ENCODE peak calls at places on chromosomes 16 and 17, in six cellular contexts. D is fibroblast of lung, I is progenitor cell of endocrine pancreas, O is stomach, H is neural progenitor cell, F is endothelial cell. R is an unnamed sample.

GRCh38 chr17:63960430-63960829 is 12.3 kb downstream of the SCN4A start:
- DNase-seq in F (no peak), O (no peak), H (peak), I (no peak), D (no peak), R (no peak)

GRCh38 chr16:3755249-3755648 is 37.9 kb upstream of the TRAP1 start:
- DNase-seq in H (no peak), D (peak), I (no peak), O (no peak), F (no peak), R (no peak)

GRCh38 chr16:84633622-84634021 is 14.7 kb upstream of the KLHL36 start:
- DNase-seq in H (no peak), I (no peak), O (peak), F (no peak), D (no peak), R (no peak)

GRCh38 chr16:3515897-3516296 is 15.1 kb downstream of the CLUAP1 start:
- DNase-seq in H (no peak), O (no peak), F (no peak), I (no peak), D (no peak), R (no peak)

GRCh38 chr17:17523001-17523713 is 27.0 kb upstream of the RASD1 start:
- DNase-seq in I (no peak), D (no peak), H (peak), O (peak), F (peak), R (no peak)

GRCh38 chr17:56891751-56892150 is 22.1 kb downstream of the TRIM25 start:
- DNase-seq in F (peak), I (no peak), D (no peak), O (peak), H (peak), R (no peak)

GRCh38 chr16:82867425-82867824 is 240.7 kb downstream of the CDH13 start:
- DNase-seq in I (no peak), O (no peak), F (no peak), D (peak), H (no peak), R (no peak)

GRCh38 chr17:82914375-82914774 is 74.6 kb upstream of the ZNF750 start:
- DNase-seq in F (no peak), O (peak), D (no peak), I (no peak), H (no peak), R (no peak)

GRCh38 chr17:82912571-82913089 is 72.8 kb upstream of the ZNF750 start:
- DNase-seq in F (no peak), I (no peak), O (no peak), H (no peak), D (no peak), R (no peak)

GRCh38 chr16:56970934-56971767 is 9.4 kb downstream of the CETP start:
- DNase-seq in F (no peak), D (no peak), O (no peak), I (no peak), H (no peak), R (no peak)

GRCh38 chr16:68344252-68344651 is 33.4 kb downstream of the PRMT7 start:
- DNase-seq in I (no peak), F (no peak), H (no peak), O (no peak), D (no peak), R (no peak)

GRCh38 chr16:9670058-9670457 is 512.2 kb downstream of the GRIN2A start:
- DNase-seq in F (no peak), D (no peak), O (no peak), I (no peak), H (peak), R (no peak)

GRCh38 chr16:74480150-74481029 is 59.1 kb upstream of the CLEC18B start:
- DNase-seq in F (no peak), H (peak), D (peak), I (no peak), O (peak), R (peak)

GRCh38 chr17:67335245-67335835 is 31.0 kb downstream of the PSMD12 start:
- DNase-seq in H (no peak), O (no peak), I (no peak), F (no peak), D (peak), R (no peak)

GRCh38 chr17:42924891-42925290 is 24.3 kb downstream of the G6PC1 start:
- DNase-seq in O (no peak), D (no peak), F (no peak), H (no peak), I (no peak), R (no peak)

GRCh38 chr16:72149676-72150464 is 22.1 kb downstream of the PMFBP1 start:
- DNase-seq in F (no peak), O (no peak), I (no peak), D (no peak), H (peak), R (no peak)
- TF ChIP-seq CTCF in F (no peak), O (no peak), I (peak), D (no peak), H (peak), R (no peak)

DNA sequence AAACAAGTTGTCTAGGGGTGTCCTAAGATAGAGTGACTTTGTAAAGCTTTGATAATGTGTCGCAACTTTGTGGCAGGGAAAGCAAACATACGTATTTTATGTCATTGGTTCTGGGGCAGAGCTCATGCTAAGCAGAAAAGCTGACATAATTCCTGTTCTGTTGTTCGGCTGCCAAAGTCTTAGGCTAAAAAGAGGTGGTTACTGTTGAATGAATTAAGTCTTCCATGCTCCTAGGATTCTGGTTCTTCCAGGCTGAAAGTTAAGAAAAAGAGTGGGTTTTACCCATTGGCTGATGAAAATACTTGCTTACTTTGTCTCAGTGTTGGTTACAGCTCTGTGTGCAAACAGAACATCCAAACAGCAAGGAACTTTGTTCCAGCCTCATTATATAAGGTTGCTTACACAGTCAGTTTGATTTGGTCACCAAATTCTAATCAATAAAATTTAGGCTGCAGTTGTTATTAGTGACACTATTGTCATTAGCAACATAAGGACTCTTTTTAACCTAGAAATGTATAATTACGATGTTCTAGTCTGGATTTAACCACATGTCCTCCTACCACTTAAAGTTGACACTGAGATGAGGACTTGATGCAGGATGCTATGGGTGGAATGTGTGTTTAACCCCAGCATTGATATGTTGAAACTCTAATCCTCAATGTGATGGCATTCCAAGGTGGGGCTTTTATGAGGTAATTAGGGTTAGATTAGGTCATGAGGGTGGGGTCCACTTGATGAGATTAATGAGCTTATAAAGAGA is 114.0 kb upstream of the GOT2 start:
- DNase-seq in O (no peak), F (no peak), I (no peak), D (no peak), H (no peak), R (no peak)
- TF ChIP-seq CTCF in O (no peak), F (no peak), I (no peak), D (no peak), H (no peak), R (no peak)

GRCh38 chr16:12793120-12793889 is 10.4 kb downstream of the CPPED1 start:
- DNase-seq in O (no peak), D (no peak), H (peak), F (no peak), I (no peak), R (no peak)
- TF ChIP-seq CTCF in O (no peak), D (no peak), H (peak), F (no peak), I (no peak), R (no peak)

DNA sequence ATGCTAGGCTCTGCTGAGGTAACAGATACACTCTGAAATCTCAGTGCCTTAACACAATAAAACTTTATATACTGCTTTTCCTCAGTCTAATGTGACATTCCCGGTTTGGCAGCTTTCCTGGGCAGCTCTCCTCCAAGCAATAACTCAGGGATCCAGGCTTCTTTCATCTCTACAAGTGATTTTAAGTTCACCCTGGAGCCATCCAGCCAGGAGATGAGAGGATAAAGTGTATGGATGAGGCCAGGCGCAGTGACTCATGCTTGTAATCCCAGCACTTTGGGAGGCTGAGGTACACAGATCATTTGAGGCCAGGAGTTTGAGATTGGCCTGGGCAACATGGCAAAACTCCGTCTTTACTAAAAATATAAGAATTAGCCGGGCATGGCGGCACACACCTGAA is 147.2 kb downstream of the UTP18 start:
- DNase-seq in D (no peak), H (no peak), O (no peak), F (no peak), I (no peak), R (no peak)
- TF ChIP-seq CTCF in D (no peak), H (no peak), O (no peak), F (no peak), I (no peak), R (no peak)

DNA sequence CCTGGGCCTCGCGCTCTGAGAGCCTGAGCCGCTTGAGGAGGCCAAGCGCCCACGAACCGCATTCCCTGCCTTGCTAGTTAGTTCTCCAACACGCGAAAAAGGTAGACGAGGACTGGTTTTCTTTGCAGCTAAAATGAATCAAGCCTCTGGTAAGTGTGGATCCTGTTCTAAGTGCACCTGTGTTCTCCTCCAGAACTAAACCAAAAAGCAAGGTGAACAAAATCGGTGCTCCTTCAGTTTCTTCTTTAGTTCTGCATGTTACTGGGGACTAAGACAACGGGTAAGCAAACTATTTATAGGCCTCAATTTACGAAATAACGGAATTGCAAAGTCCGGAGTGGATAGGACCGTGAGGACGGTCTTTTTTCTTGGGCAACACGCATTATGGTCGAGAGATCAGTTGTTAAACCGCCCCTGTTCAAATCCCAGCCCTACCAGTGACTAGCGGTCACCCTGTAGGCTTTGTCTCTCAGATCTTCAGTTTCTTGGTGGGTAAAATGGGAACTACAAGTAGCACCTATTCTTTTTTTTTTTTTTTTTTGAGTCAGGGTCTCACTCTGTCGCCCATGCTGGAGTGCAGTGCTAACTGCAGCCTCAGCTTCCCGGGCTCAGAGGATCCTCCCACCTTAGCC is 993 bp upstream of the ANKRD11 start:
- DNase-seq in I (no peak), F (no peak), O (no peak), H (peak), D (no peak), R (no peak)
- TF ChIP-seq CTCF in I (peak), F (peak), O (no peak), H (peak), D (no peak), R (peak)

GRCh38 chr16:28218109-28218508 is 6.3 kb upstream of the XPO6 start:
- DNase-seq in I (no peak), O (peak), D (peak), H (peak), F (peak), R (peak)
- TF ChIP-seq CTCF in I (peak), O (no peak), D (peak), H (peak), F (no peak), R (no peak)

GRCh38 chr16:30954993-30955392 is 2.6 kb upstream of the SETD1A start:
- DNase-seq in F (no peak), O (no peak), H (no peak), D (no peak), I (no peak), R (no peak)

GRCh38 chr16:30953511-30954124 is 3.9 kb upstream of the SETD1A start:
- DNase-seq in D (peak), F (peak), H (peak), O (peak), I (peak), R (peak)

GRCh38 chr16:30957456-30958163 is at the start of gene SETD1A:
- DNase-seq in F (peak), O (peak), I (peak), D (peak), H (peak), R (peak)

GRCh38 chr16:30958164-30959083 is 870 bp downstream of the SETD1A start:
- DNase-seq in I (peak), F (peak), O (peak), H (peak), D (peak), R (peak)

DNA sequence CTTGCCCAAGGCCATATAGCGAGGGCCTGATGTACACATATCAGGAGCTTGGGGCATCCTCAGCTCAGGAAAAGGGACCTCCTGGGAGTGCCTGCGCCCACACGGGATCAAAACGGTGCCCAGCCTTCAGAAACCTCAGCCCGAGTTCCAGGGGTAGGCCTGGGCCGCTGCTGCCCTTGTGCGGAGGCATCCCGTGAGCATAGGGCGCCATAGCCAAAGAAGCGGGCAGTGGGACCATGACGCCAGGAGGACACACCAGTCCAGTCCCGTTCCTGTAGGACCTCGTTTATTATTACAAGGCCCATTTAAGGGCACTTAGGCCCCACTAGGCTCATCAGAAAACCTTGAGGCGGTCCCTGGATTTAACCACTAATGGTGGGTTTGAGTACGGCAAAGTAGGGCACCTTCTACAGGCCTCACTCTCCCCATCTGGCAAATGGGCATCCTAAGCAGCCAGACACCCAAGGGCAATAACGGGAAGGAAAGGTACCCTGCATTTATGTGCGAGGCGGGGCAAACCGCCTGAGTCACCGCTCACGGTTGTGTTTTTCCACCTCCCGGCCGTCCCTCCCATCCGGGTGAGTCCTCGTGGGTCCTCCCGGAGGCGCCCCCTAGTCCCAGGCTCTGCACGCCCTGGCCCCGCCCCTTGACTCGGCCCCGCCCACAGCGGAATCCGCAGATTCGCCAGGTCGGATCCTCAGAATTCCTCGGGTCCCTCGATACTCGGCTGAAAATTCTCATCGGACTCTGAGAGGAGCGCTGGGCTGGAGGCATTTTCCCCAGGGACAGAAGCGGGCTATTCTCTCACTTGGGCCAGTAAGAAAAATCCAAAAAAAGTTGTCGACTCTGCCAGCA is 726 bp upstream of the SETD1A start:
- DNase-seq in O (peak), D (peak), I (peak), H (peak), F (peak), R (peak)
- TF ChIP-seq CTCF in O (no peak), D (peak), I (peak), H (peak), F (no peak), R (no peak)

DNA sequence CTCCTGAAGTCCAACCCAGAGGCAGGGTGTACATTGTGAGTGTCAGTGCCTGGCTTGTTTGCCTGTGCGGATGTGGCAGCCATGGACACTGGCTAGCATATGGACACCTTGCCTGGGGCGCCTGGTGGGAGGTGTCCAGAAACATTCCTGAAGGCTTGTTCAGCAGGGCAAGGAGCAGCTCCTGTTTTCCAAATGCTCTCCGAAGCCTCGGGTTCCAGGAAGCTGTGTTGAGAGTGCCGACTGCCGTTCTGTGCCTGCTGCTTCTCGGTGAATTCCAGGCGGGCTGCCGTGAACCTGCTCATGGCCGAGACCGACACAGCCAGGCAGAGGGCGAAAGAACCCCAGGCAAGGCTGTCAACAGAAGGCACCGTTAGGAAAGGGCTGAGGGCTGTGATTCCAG is 10.9 kb upstream of the DHRS7C start:
- DNase-seq in O (no peak), H (no peak), I (no peak), D (peak), F (no peak), R (peak)
- TF ChIP-seq CTCF in O (no peak), H (no peak), I (no peak), D (no peak), F (no peak), R (no peak)

GRCh38 chr17:50148226-50149098 is 2.0 kb downstream of the PPP1R9B start:
- DNase-seq in H (peak), F (peak), O (peak), D (peak), I (no peak), R (peak)
- TF ChIP-seq CTCF in H (peak), F (no peak), O (no peak), D (peak), I (peak), R (no peak)

R was measured in Calu3.